ENCODE peak calls at places on chromosome 11, in seven cellular contexts. O is AG04450; C is activated CD8-positive, alpha-beta T cell treated with anti-CD3 and anti-CD28 coated beads for 36 hours; A is ELR; R is neuronal stem cell; Z is Calu3; Q is iPS DF 6.9. W is an unnamed sample.

GRCh38 chr11:113457784-113458183 is 17.4 kb downstream of the DRD2 start:
- DNase-seq in A (no peak), C (no peak), O (no peak), Q (no peak), Z (no peak), R (peak; percentile 40), W (no peak)

GRCh38 chr11:120172054-120172881 is 34.4 kb upstream of the TRIM29 start:
- DNase-seq in R (peak; percentile 56), C (peak; percentile 66), Z (peak; percentile 64), O (no peak), Q (peak; percentile 29), A (peak; percentile 77), W (peak; percentile 87)

GRCh38 chr11:65817815-65818680 is 15.7 kb upstream of the SNX32 start:
- DNase-seq in O (peak; percentile 55), R (peak; percentile 90), Z (peak; percentile 97), Q (peak; percentile 54), C (peak; percentile 97), A (peak; percentile 89), W (peak; percentile 89)

GRCh38 chr11:10709299-10710086 is 15.9 kb upstream of the IRAG1 start:
- DNase-seq in C (no peak), Z (no peak), R (no peak), Q (no peak), A (no peak), O (peak; percentile 72), W (no peak)

GRCh38 chr11:78851883-78852586 is 277.4 kb upstream of the NARS2 start:
- DNase-seq in Z (no peak), Q (no peak), A (no peak), O (no peak), C (no peak), R (no peak), W (peak; percentile 6)

GRCh38 chr11:81569999-81570398 is 1163.7 kb downstream of the FAM181B start:
- DNase-seq in C (no peak), A (no peak), R (no peak), Q (no peak), O (no peak), Z (no peak), W (no peak)

GRCh38 chr11:17277024-17277584 is 565 bp downstream of the NUCB2 start:
- DNase-seq in O (no peak), C (peak; percentile 59), A (peak; percentile 69), Q (no peak), R (no peak), Z (no peak), W (peak; percentile 87)

GRCh38 chr11:110797453-110797852 is 85.2 kb upstream of the ARHGAP20 start:
- DNase-seq in O (no peak), Z (no peak), C (no peak), Q (no peak), R (no peak), A (no peak), W (peak; percentile 32)

GRCh38 chr11:44849922-44850321 is 100.8 kb downstream of the TP53I11 start:
- DNase-seq in A (no peak), O (no peak), Q (no peak), R (no peak), C (no peak), Z (no peak), W (no peak)

GRCh38 chr11:69111578-69112247 is 44.0 kb upstream of the SMIM38 start:
- DNase-seq in R (no peak), C (no peak), O (no peak), Q (no peak), A (no peak), Z (no peak), W (no peak)

GRCh38 chr11:117976445-117976844 is 9.7 kb upstream of the IL10RA start:
- DNase-seq in Q (no peak), O (no peak), R (no peak), Z (no peak), A (no peak), C (no peak), W (no peak)

GRCh38 chr11:69295995-69296889 is 2.3 kb downstream of the MYEOV start:
- DNase-seq in O (peak; percentile 36), Q (no peak), A (peak; percentile 75), C (no peak), Z (peak; percentile 52), R (no peak), W (peak; percentile 97)

GRCh38 chr11:14119357-14119756 is 156.8 kb downstream of the SPON1 start:
- DNase-seq in O (no peak), C (peak; percentile 59), Q (no peak), A (peak; percentile 18), R (no peak), Z (no peak), W (peak; percentile 9)

GRCh38 chr11:123616505-123617198 is 37.8 kb downstream of the SCN3B start:
- DNase-seq in Z (no peak), C (no peak), R (no peak), A (no peak), O (peak; percentile 61), Q (no peak), W (no peak)

GRCh38 chr11:18853086-18853720 is 61.6 kb upstream of the PTPN5 start:
- DNase-seq in A (peak; percentile 50), O (no peak), R (no peak), Z (peak; percentile 24), C (no peak), Q (no peak), W (peak; percentile 32)

GRCh38 chr11:108241370-108242037 is 18.6 kb downstream of the ATM start:
- DNase-seq in R (no peak), Q (no peak), A (peak; percentile 56), Z (no peak), O (no peak), C (peak; percentile 76), W (no peak)

GRCh38 chr11:14320020-14320419 is 39.0 kb downstream of the RRAS2 start:
- DNase-seq in O (no peak), A (peak; percentile 35), Q (no peak), C (peak; percentile 82), R (no peak), Z (no peak), W (no peak)

GRCh38 chr11:106091480-106092123 is 14.1 kb downstream of the AASDHPPT start:
- DNase-seq in R (no peak), A (peak; percentile 82), O (peak; percentile 41), Q (no peak), Z (no peak), C (peak; percentile 37), W (no peak)

W was measured in NB4.